ENCODE peak calls at places on chromosomes 13 and 19, in four cellular contexts. D is lower lobe of right lung, J is GM12865, Z is tibial nerve. K is an unnamed sample.

GRCh38 chr19:10921909-10922637 is 6.4 kb downstream of the YIPF2 start:
- DNase-seq in J (no peak), Z (no peak), D (no peak), K (no peak)

GRCh38 chr13:67043901-67044300 is 186.2 kb downstream of the PCDH9 start:
- DNase-seq in J (no peak), D (no peak), Z (no peak), K (no peak)

GRCh38 chr13:95254341-95254740 is 46.9 kb downstream of the ABCC4 start:
- DNase-seq in Z (no peak), D (no peak), J (no peak), K (peak)

GRCh38 chr13:89401209-89401810 is 1730.1 kb downstream of the SLITRK5 start:
- DNase-seq in D (no peak), Z (no peak), J (no peak), K (peak)

GRCh38 chr19:49677232-49677881 is at the start of gene PRMT1:
- DNase-seq in J (peak), Z (no peak), D (no peak), K (peak)

GRCh38 chr13:33004454-33004853 is 11.8 kb upstream of the KL start:
- DNase-seq in J (no peak), Z (no peak), D (no peak), K (no peak)

GRCh38 chr13:41939403-41939802 is 21.5 kb downstream of the VWA8 start:
- DNase-seq in Z (no peak), D (no peak), J (no peak), K (no peak)

GRCh38 chr19:5492281-5492812 is 37.1 kb downstream of the ZNRF4 start:
- DNase-seq in J (no peak), D (no peak), Z (no peak), K (no peak)

GRCh38 chr19:49684251-49684982 is 5.0 kb upstream of the ADM5 start:
- DNase-seq in Z (no peak), J (peak), D (no peak), K (no peak)

GRCh38 chr19:4379383-4380253 is 20.7 kb downstream of the SH3GL1 start:
- DNase-seq in J (peak), Z (no peak), D (peak), K (peak)

GRCh38 chr19:55379161-55379560 is 2.5 kb downstream of the TMEM190 start:
- DNase-seq in J (no peak), D (no peak), Z (no peak), K (no peak)

GRCh38 chr13:55244991-55245644 is 1895.6 kb upstream of the PRR20A start:
- DNase-seq in D (no peak), J (peak), Z (no peak), K (peak)

GRCh38 chr19:11418518-11419506 is at the start of gene RGL3:
- DNase-seq in Z (no peak), D (peak), J (no peak), K (no peak)

GRCh38 chr19:56974554-56975207 is 134.2 kb upstream of the PEG3 start:
- DNase-seq in D (no peak), J (no peak), Z (no peak), K (no peak)

GRCh38 chr13:113098163-113098732 is 7.3 kb upstream of the F7 start:
- DNase-seq in D (no peak), J (no peak), Z (no peak), K (no peak)

GRCh38 chr13:38045278-38046048 is 175.9 kb upstream of the TRPC4 start:
- DNase-seq in J (peak), D (no peak), Z (no peak), K (peak)

GRCh38 chr19:3224346-3225325 is at the start of gene CELF5:
- DNase-seq in D (no peak), Z (no peak), J (peak), K (peak)

GRCh38 chr19:7426986-7427385 is 61.8 kb downstream of the PEX11G start:
- DNase-seq in D (no peak), Z (no peak), J (peak), K (no peak)

GRCh38 chr19:41131186-41131585 is 17.0 kb downstream of the CYP2F1 start:
- DNase-seq in Z (no peak), J (no peak), D (no peak), K (no peak)

GRCh38 chr13:76917096-76917495 is 30.9 kb upstream of the KCTD12 start:
- DNase-seq in D (no peak), J (no peak), Z (no peak), K (peak)

GRCh38 chr19:14840206-14840605 is 5.2 kb upstream of the OR7A5 start:
- DNase-seq in D (no peak), Z (no peak), J (no peak), K (peak)

GRCh38 chr19:7355151-7355845 is 6.6 kb downstream of the ARHGEF18 start:
- DNase-seq in J (no peak), D (no peak), Z (no peak), K (no peak)

GRCh38 chr13:25377244-25377962 is 5.6 kb downstream of the ATP8A2 start:
- DNase-seq in Z (no peak), D (no peak), J (no peak), K (peak)

GRCh38 chr19:15671891-15672579 is 852 bp upstream of the CYP4F12 start:
- DNase-seq in J (no peak), D (no peak), Z (no peak), K (no peak)

GRCh38 chr13:39506559-39507390 is 96.2 kb downstream of the LHFPL6 start:
- DNase-seq in Z (no peak), D (no peak), J (no peak), K (peak)

GRCh38 chr13:41231786-41232185 is 31.6 kb downstream of the MTRF1 start:
- DNase-seq in D (peak), Z (no peak), J (peak), K (peak)

GRCh38 chr13:53873558-53873957 is 844.9 kb downstream of the OLFM4 start:
- DNase-seq in J (no peak), Z (no peak), D (no peak), K (no peak)

GRCh38 chr19:3931041-3931440 is 1.8 kb upstream of the NMRK2 start:
- DNase-seq in J (no peak), D (no peak), Z (no peak), K (no peak)

GRCh38 chr19:46821512-46822359 is 28.9 kb downstream of the AP2S1 start:
- DNase-seq in J (peak), Z (no peak), D (peak), K (no peak)

GRCh38 chr13:78604782-78605611 is 1.6 kb upstream of the POU4F1 start:
- DNase-seq in Z (no peak), D (no peak), J (no peak), K (peak)

GRCh38 chr19:10861118-10861651 is 10.2 kb upstream of the CARM1 start:
- DNase-seq in Z (no peak), J (peak), D (peak), K (peak)

GRCh38 chr19:861756-862528 is 2.5 kb downstream of the CFD start:
- DNase-seq in J (peak), Z (no peak), D (peak), K (peak)

GRCh38 chr19:55528030-55528801 is 8.7 kb downstream of the SBK2 start:
- DNase-seq in D (no peak), Z (no peak), J (no peak), K (no peak)

GRCh38 chr19:15318241-15318691 is 14.1 kb downstream of the BRD4 start:
- DNase-seq in D (no peak), Z (no peak), J (peak), K (no peak)

DNA sequence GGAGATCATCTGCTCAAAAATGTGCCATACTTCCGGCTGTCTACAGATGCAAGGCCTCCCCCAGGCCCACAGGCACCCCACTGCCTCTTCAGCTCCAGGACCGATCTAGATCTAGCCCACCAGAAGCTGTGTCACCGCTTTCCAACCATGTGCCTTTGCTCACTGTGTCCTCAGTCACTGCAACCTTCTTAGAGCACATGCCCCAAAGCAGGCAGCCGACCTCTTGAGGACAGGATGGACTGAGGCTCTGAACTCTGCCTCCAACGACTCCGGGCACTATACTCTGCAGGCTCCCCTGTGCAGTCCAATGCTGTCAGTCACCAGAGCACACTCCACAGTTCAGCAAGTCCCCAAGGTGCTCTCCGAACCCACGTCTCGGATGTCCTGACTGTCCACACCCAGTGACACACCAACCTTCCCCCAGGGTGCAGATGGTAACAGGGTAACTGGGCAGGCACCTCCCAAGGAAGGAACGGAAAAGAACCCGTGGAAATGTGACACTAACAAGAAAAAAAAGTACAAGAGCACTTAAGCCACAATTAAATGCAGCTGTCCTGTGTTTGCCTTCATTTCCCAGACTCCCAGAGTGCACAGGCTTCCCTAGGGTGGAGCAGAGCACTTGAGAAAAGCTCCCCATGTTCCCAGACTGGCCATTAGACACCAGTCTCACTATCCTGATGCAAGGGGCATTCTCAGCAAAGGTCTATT is 4.8 kb downstream of the STK24 start:
- DNase-seq in D (no peak), Z (no peak), J (peak), K (peak)
- H3K4me3 ChIP-seq in D (peak), Z (no peak), J (peak), K (no peak)

DNA sequence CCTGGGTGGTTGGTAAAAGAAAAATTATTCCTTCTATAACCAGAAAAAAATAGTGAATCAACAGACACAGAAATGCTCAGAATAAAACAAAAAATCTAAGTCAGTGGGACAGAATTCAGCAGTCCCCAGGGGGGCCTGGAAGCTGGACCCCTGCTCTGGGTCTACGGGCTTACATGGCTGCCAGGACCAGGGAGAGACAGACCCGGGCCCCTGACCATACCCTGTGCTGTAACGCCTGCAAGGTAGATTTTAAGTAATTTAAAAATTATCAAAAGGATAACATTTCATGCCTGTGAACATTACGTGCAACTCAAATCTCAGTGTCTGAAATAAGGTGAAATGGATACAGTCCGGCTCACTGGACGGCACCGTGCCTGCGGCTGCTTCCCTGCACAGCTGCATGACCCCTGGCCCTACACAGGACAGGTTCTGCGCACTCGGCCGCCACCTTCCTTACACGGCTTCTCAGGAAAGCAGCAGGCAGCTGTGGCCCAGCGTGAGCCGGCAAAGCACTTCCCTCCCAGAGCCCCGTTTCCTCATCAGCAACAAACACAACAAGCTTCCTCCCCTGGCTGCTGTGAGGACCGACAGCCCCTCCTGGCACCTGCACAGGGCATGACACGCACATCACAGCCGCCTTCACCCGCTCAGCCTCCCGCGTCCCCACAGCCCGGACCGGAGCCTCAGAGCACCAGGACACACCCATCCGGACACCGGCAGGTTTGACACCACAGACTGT is 22.2 kb downstream of the RASA3 start:
- DNase-seq in D (peak), Z (peak), J (peak), K (no peak)
- TF ChIP-seq CTCF in D (peak), Z (peak), J (peak), K (no peak)

GRCh38 chr13:21326155-21327030 is 132.7 kb downstream of the ZDHHC20 start:
- DNase-seq in J (no peak), Z (no peak), D (no peak), K (peak)

GRCh38 chr13:21328201-21328600 is 130.9 kb downstream of the ZDHHC20 start:
- DNase-seq in Z (no peak), D (no peak), J (no peak), K (no peak)

GRCh38 chr13:21328836-21329477 is 130.1 kb downstream of the ZDHHC20 start:
- DNase-seq in D (no peak), J (peak), Z (no peak), K (no peak)

GRCh38 chr13:21333186-21333585 is 125.9 kb downstream of the ZDHHC20 start:
- DNase-seq in J (no peak), Z (no peak), D (no peak), K (no peak)

GRCh38 chr13:21330126-21330861 is 128.8 kb downstream of the ZDHHC20 start:
- DNase-seq in D (no peak), J (peak), Z (no peak), K (no peak)
- H3K4me3 ChIP-seq in D (no peak), J (peak), Z (no peak), K (no peak)

GRCh38 chr13:110705826-110706569 is at the start of gene CARS2:
- DNase-seq in D (peak), J (peak), Z (peak), K (peak)
- TF ChIP-seq CTCF in D (peak), J (no peak), Z (peak), K (no peak)

K was measured in epithelial cell of esophagus.